ENCODE peak calls at places on chromosomes 5 and 9, in nine cellular contexts. Y is adrenal gland, C is heart right ventricle, U is cardiac muscle cell, Q is stomach, G is tibial nerve, Z is BJ, V is tibial artery, H is brain microvascular endothelial cell. B is an unnamed sample. For H3K27me3, the result is how much of the 10 kb centered on the place peaks cover.

GRCh38 chr9:121568541-121569265 is 69.1 kb upstream of the GGTA1 start:
- DNase-seq in Y (peak), C (peak), U (peak), Q (no peak), G (no peak), Z (no peak), V (peak), H (no peak), B (no peak)

GRCh38 chr5:113508756-113509155 is 4.7 kb upstream of the YTHDC2 start:
- DNase-seq in Y (no peak), C (no peak), U (no peak), Q (no peak), G (no peak), Z (no peak), V (no peak), H (no peak), B (no peak)

GRCh38 chr5:61673007-61673735 is 341.1 kb downstream of the ZSWIM6 start:
- DNase-seq in Y (peak), C (no peak), U (no peak), Q (peak), G (no peak), Z (no peak), V (no peak), H (peak), B (no peak)

GRCh38 chr9:8822667-8823025 is 1023.1 kb upstream of the DMAC1 start:
- DNase-seq in Y (no peak), C (no peak), U (no peak), Q (no peak), G (no peak), Z (no peak), V (no peak), H (no peak), B (no peak)

GRCh38 chr5:82004511-82004910 is 32.7 kb downstream of the ATG10 start:
- DNase-seq in Y (no peak), C (no peak), U (peak), Q (no peak), G (no peak), Z (no peak), V (no peak), H (peak), B (no peak)

GRCh38 chr5:124783285-124783684 is 36.8 kb upstream of the ZNF608 start:
- DNase-seq in Y (no peak), C (no peak), U (no peak), Q (no peak), G (no peak), Z (no peak), V (no peak), H (no peak), B (no peak)

GRCh38 chr5:16486679-16487078 is 21.1 kb upstream of the ZNF622 start:
- DNase-seq in Y (no peak), C (no peak), U (no peak), Q (no peak), G (no peak), Z (no peak), V (no peak), H (no peak), B (no peak)

GRCh38 chr9:110095776-110096175 is 112.2 kb downstream of the C9orf152 start:
- DNase-seq in Y (no peak), C (no peak), U (peak), Q (no peak), G (no peak), Z (no peak), V (peak), H (peak), B (no peak)

GRCh38 chr9:127446720-127447415 is 4.3 kb downstream of the RPL12 start:
- DNase-seq in Y (no peak), C (no peak), U (no peak), Q (no peak), G (no peak), Z (no peak), V (no peak), H (no peak), B (no peak)

GRCh38 chr9:113602126-113603119 is 138.9 kb downstream of the RGS3 start:
- DNase-seq in Y (peak), C (peak), U (peak), Q (peak), G (peak), Z (no peak), V (peak), H (peak), B (peak)

GRCh38 chr5:150544606-150545219 is 36.8 kb downstream of the NDST1 start:
- DNase-seq in Y (peak), C (peak), U (peak), Q (peak), G (peak), Z (no peak), V (peak), H (peak), B (peak)

GRCh38 chr9:77595426-77596051 is 52.6 kb downstream of the GNA14 start:
- DNase-seq in Y (no peak), C (no peak), U (peak), Q (no peak), G (no peak), Z (no peak), V (no peak), H (no peak), B (no peak)

GRCh38 chr9:96141666-96142065 is 160.3 kb downstream of the HSD17B3 start:
- DNase-seq in Y (no peak), C (no peak), U (no peak), Q (no peak), G (no peak), Z (no peak), V (no peak), H (no peak), B (no peak)

GRCh38 chr5:73373814-73374510 is 74.6 kb downstream of the FOXD1 start:
- DNase-seq in Y (no peak), C (no peak), U (no peak), Q (no peak), G (no peak), Z (no peak), V (no peak), H (no peak), B (no peak)

GRCh38 chr5:110321117-110321516 is 405.4 kb downstream of the TMEM232 start:
- DNase-seq in Y (no peak), C (no peak), U (no peak), Q (no peak), G (no peak), Z (peak), V (no peak), H (no peak), B (no peak)

GRCh38 chr9:86041331-86041741 is 58.0 kb downstream of the GOLM1 start:
- DNase-seq in Y (peak), C (no peak), U (peak), Q (no peak), G (no peak), Z (no peak), V (no peak), H (no peak), B (no peak)

GRCh38 chr5:12645582-12645981 is 741.3 kb upstream of the CTNND2 start:
- DNase-seq in Y (no peak), C (no peak), U (no peak), Q (no peak), G (no peak), Z (no peak), V (no peak), H (no peak), B (no peak)

GRCh38 chr9:76987594-76988200 is 31.8 kb upstream of the FOXB2 start:
- DNase-seq in Y (peak), C (no peak), U (peak), Q (no peak), G (no peak), Z (no peak), V (no peak), H (peak), B (peak)

GRCh38 chr5:19605846-19606407 is 382.1 kb downstream of the CDH18 start:
- DNase-seq in Y (no peak), C (no peak), U (no peak), Q (no peak), G (no peak), Z (no peak), V (no peak), H (no peak), B (no peak)

GRCh38 chr9:29439961-29440360 is 1866.7 kb upstream of the C9orf72 start:
- DNase-seq in Y (no peak), C (no peak), U (peak), Q (no peak), G (no peak), Z (no peak), V (no peak), H (no peak), B (no peak)

GRCh38 chr9:120441446-120442279 is 138.3 kb downstream of the CDK5RAP2 start:
- DNase-seq in Y (no peak), C (no peak), U (peak), Q (no peak), G (no peak), Z (peak), V (no peak), H (peak), B (no peak)

GRCh38 chr5:7754997-7755596 is 95.8 kb downstream of the CFAP90 start:
- DNase-seq in Y (peak), C (peak), U (peak), Q (peak), G (no peak), Z (no peak), V (no peak), H (peak), B (peak)

GRCh38 chr9:133689151-133689763 is 48.9 kb downstream of the SARDH start:
- DNase-seq in Y (no peak), C (no peak), U (no peak), Q (no peak), G (no peak), Z (no peak), V (no peak), H (no peak), B (no peak)

GRCh38 chr5:176818391-176819098 is 8.2 kb downstream of the UNC5A start:
- DNase-seq in Y (no peak), C (no peak), U (no peak), Q (no peak), G (no peak), Z (no peak), V (no peak), H (no peak), B (no peak)

GRCh38 chr5:133117166-133117929 is 65.5 kb downstream of the HSPA4 start:
- DNase-seq in Y (peak), C (no peak), U (no peak), Q (no peak), G (no peak), Z (no peak), V (no peak), H (no peak), B (no peak)

GRCh38 chr9:90903731-90904422 is 102.3 kb downstream of the SYK start:
- DNase-seq in Y (no peak), C (no peak), U (no peak), Q (no peak), G (no peak), Z (no peak), V (no peak), H (no peak), B (no peak)

GRCh38 chr9:90905079-90905478 is 103.5 kb downstream of the SYK start:
- DNase-seq in Y (no peak), C (no peak), U (no peak), Q (peak), G (no peak), Z (no peak), V (no peak), H (no peak), B (no peak)

GRCh38 chr9:90906316-90907055 is 104.9 kb downstream of the SYK start:
- DNase-seq in Y (no peak), C (no peak), U (no peak), Q (no peak), G (no peak), Z (no peak), V (no peak), H (no peak), B (no peak)

GRCh38 chr9:90907056-90907445 is 105.4 kb downstream of the SYK start:
- DNase-seq in Y (no peak), C (no peak), U (no peak), Q (no peak), G (no peak), Z (no peak), V (no peak), H (no peak), B (no peak)

DNA sequence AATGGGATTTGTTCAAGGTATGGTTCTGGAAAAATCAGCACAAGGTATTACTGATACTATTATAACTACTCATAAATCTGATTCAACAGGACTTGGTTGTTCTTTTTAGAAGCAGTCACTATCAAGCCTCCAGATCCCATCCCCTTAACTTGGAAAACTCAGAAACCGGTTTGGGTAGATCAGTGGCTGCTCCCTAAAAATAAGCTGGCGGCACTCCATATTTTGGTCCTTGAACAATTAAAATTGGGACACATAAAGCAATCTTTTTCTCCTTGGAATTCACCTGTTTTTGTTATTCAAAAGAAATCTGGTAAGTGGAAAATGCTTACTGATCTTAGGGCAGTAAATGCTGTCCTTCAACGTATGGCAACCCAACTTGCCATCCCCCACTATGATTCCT is 104.2 kb downstream of the SYK start:
- DNase-seq in Y (no peak), C (no peak), U (no peak), Q (no peak), G (no peak), Z (no peak), V (no peak), H (no peak), B (no peak)
- H3K4me3 ChIP-seq in Y (no peak), C (no peak), U (no peak), Q (no peak), G (no peak), Z (no peak), V (no peak), H (no peak), B (no peak)

DNA sequence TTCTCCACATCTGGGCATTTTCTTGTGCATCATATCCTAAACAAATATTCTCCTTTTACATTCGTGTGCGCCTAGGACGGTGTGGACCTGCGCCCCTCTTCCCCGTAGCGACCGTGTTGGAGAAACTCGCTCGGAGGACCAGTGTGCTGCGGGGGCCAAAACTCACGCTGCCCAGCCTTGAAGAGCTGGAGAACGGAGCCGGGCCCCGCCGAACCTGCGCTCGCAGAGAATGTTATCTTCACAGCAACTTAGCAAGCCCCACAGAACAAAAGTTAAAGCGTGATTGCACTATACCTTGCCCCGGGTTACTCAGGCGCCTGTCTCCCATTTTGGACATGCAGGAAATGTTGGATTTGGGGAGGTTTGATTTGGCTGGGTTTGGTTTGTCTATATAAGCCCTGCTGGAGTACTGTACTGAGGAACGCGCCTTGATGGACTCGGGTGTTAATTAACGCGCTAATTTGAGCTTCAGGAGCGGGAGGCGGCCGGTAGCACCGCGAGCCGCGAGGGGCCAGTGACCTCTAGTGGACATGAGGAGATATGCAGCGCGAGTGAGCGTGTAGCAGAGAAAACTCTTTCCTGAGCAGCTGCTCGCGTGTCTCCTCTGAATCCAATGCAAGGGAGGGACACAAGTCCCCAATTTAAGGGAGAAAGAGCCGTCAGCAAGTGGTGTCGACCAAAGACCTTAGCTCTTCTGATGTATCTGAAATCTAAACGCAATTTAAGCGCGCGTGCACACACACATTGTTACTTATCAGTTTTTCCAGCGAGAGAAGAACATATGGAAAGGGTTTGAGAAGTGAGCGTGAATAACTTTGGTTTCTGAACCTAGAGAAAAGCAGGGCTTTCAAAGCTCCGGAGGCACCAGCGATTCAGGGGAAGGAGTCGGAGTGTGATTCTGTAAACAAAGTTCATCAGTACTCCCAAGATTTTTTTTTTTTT is 192.1 kb downstream of the MEF2C start:
- DNase-seq in Y (peak), C (peak), U (peak), Q (peak), G (no peak), Z (no peak), V (peak), H (no peak), B (peak)
- H3K27me3 ChIP-seq in Y (half or more), C (half or more), U (half or more), Q (half or more), G (half or more), Z (half or more), V (under half), H (half or more), B (half or more)

GRCh38 chr5:79640571-79641055 is 28.4 kb downstream of the TENT2 start:
- DNase-seq in Y (no peak), C (no peak), U (peak), Q (no peak), G (no peak), Z (no peak), V (no peak), H (no peak), B (no peak)
- H3K4me3 ChIP-seq in Y (no peak), C (no peak), U (no peak), Q (no peak), G (no peak), Z (no peak), V (no peak), H (no peak), B (no peak)

GRCh38 chr5:139904566-139905400 is 109.2 kb downstream of the PSD2 start:
- DNase-seq in Y (no peak), C (no peak), U (no peak), Q (no peak), G (no peak), Z (no peak), V (no peak), H (no peak), B (peak)
- H3K27me3 ChIP-seq in Y (under half), C (under half), U (under half), Q (half or more), G (under half), Z (half or more), V (under half), H (half or more), B (half or more)

GRCh38 chr9:759541-759940 is 82.0 kb upstream of the DMRT1 start:
- DNase-seq in Y (no peak), C (no peak), U (no peak), Q (no peak), G (no peak), Z (no peak), V (no peak), H (no peak), B (no peak)
- H3K4me3 ChIP-seq in Y (no peak), C (no peak), U (no peak), Q (no peak), G (no peak), Z (no peak), V (no peak), H (no peak), B (no peak)

DNA sequence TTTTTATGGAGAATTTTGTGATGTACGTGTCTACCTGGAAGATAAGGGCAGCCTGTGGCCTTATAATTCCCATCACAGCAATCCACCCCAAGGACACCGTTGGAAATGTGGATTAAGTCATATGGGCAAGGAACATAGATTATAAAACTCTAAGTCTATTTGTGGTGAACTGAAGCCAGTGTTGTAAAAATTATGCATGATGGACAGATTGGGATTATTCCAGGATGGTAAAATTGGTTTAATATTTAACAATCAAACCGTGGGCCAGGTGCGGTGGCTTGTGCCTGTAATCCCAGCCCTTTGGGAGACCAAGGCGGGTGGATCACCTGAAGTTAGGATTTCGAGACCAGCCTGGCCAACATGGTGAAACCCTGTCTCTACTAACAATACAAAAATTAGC is 12.9 kb upstream of the SLC6A19 start:
- DNase-seq in Y (no peak), C (no peak), U (no peak), Q (no peak), G (no peak), Z (no peak), V (no peak), H (no peak), B (no peak)
- H3K27me3 ChIP-seq in Y (under half), C (under half), U (under half), Q (half or more), G (under half), Z (under half), V (under half), H (under half), B (under half)

GRCh38 chr5:136080113-136080482 is 51.3 kb downstream of the TGFBI start:
- DNase-seq in Y (peak), C (no peak), U (peak), Q (no peak), G (no peak), Z (no peak), V (no peak), H (peak), B (no peak)
- H3K4me3 ChIP-seq in Y (no peak), C (peak), U (peak), Q (peak), G (peak), Z (peak), V (peak), H (peak), B (peak)

GRCh38 chr9:126151031-126151670 is 175.5 kb upstream of the MVB12B start:
- DNase-seq in Y (peak), C (no peak), U (peak), Q (peak), G (no peak), Z (no peak), V (no peak), H (no peak), B (no peak)
- H3K27me3 ChIP-seq in Y (under half), C (under half), U (under half), Q (under half), G (under half), Z (under half), V (under half), H (under half), B (under half)

DNA sequence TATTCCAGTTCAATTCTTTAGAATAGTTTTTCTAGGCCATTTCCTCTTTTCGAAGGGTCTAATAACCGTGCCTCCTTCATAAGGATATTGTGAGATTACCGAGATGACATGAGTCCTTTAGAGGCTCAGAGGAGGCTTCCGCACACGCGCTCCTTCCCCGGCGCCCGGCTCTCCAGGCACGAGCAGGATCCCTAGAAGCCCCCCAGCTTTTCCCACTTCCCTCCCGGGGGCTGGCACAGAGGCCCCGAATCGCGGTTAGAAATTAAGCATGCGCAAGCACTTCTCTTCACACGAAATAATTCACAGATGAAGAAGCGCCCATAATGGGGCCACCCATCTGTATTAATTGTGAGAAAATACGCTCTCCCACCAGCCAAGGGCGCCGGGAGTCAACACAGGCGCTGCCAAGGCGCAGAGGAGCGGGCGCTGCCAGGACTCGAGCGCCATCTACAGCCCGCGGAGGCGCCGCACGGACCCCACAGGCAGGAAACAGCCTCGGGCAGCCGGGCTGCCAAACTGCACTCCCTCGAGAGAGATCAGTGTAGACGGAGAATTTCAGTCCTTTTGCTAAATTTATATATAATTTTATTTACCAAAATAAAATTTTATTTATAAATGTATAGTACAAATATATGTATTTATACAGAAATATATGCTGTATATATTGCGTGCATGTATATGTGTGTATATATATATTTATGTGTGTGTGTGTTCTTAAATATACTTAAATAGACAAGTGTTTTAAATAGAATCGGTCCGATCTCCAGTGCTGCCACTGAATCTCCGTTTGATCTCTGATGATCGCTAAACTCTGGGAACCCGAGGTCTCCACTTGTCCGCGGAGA is 258.1 kb upstream of the NFIL3 start:
- DNase-seq in Y (peak), C (peak), U (peak), Q (peak), G (peak), Z (no peak), V (peak), H (peak), B (peak)
- H3K4me3 ChIP-seq in Y (no peak), C (peak), U (no peak), Q (no peak), G (no peak), Z (no peak), V (no peak), H (no peak), B (peak)